ENCODE peak calls at places on chromosomes 3 and 15, in six cellular contexts. H is A549, S is K562, X is HepG2, R is GM12878, P is endothelial cell of umbilical vein. Z is an unnamed sample.

GRCh38 chr3:64908292-64908691 is 220.5 kb upstream of the ADAMTS9 start:
- DNase-seq in H (no peak), S (no peak), X (no peak), R (no peak), P (peak), Z (no peak)

GRCh38 chr3:13872451-13872850 is 7.4 kb downstream of the WNT7A start:
- DNase-seq in H (no peak), S (no peak), X (no peak), R (no peak), P (no peak), Z (no peak)

GRCh38 chr3:172582712-172583111 is 59.5 kb upstream of the TNFSF10 start:
- DNase-seq in H (no peak), S (no peak), X (no peak), R (no peak), P (no peak), Z (no peak)

GRCh38 chr3:16433701-16434151 is 79.8 kb downstream of the RFTN1 start:
- DNase-seq in H (no peak), S (no peak), X (no peak), R (peak), P (no peak), Z (no peak)

GRCh38 chr3:164521644-164522043 is 556.7 kb downstream of the SI start:
- DNase-seq in H (no peak), S (no peak), X (no peak), R (no peak), P (no peak), Z (no peak)

GRCh38 chr15:34114215-34114614 is 12.3 kb downstream of the PGBD4 start:
- DNase-seq in H (no peak), S (no peak), X (no peak), R (no peak), P (no peak), Z (no peak)

GRCh38 chr3:4772171-4772804 is 206.9 kb upstream of the BHLHE40 start:
- DNase-seq in H (no peak), S (no peak), X (no peak), R (no peak), P (peak), Z (no peak)

GRCh38 chr3:14280326-14280725 is 101.7 kb downstream of the LSM3 start:
- DNase-seq in H (no peak), S (no peak), X (no peak), R (no peak), P (no peak), Z (no peak)

GRCh38 chr3:32510075-32510724 is 7.5 kb upstream of the CMTM6 start:
- DNase-seq in H (peak), S (peak), X (peak), R (no peak), P (peak), Z (peak)

GRCh38 chr15:40092416-40093223 is 16.1 kb downstream of the BMF start:
- DNase-seq in H (no peak), S (no peak), X (peak), R (no peak), P (no peak), Z (no peak)

GRCh38 chr3:55264933-55265332 is 222.2 kb downstream of the WNT5A start:
- DNase-seq in H (no peak), S (no peak), X (no peak), R (no peak), P (no peak), Z (no peak)

DNA sequence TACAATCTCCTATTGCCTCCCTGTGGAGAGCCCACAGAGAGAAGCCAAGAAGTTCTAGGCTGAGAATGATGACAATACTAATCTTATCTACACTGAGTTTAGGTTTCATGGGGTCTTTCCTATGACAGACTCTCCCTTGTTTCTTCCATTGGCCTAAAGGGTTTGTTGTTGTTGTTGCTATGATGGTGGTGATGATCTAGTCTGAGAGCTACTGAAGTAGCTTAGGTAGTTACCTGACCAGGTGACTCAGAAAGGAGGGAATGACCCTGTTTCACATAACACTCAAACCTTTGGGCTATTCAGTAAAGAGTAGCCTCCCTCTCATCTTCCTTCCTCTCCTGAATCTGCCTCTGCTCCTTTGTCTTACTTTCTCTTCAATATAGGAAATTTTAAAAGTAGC is 170.2 kb downstream of the GMNC start:
- DNase-seq in H (no peak), S (no peak), X (no peak), R (no peak), P (no peak), Z (no peak)
- TF ChIP-seq MYC in H (no peak), S (no peak), X (no peak), R (no peak), P (no peak), Z (no peak)

GRCh38 chr3:23668430-23668904 is 137.3 kb upstream of the UBE2E1 start:
- DNase-seq in H (peak), S (no peak), X (no peak), R (no peak), P (peak), Z (no peak)
- TF ChIP-seq MAX in H (peak), S (no peak), X (no peak), R (no peak), P (no peak), Z (no peak)

DNA sequence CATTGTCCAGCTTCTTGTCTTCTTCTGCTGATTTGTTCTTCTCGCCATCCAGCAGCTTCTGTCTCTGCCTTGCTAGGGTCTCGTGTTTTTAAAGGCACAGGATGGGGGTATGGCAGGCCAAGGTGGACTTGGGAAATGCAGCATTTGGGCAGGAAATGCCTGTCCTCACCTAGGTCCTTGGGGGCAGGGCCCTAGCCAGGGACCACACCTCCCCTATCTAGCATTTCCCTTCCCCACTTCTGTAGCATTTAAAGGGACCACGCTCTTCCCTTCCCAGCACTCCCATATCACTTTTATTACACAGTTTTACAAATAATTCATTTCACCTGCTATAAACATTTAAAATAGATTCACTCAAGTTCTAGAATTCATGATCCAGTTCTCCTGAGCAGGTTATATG is 315.4 kb upstream of the LMCD1 start:
- DNase-seq in H (no peak), S (no peak), X (no peak), R (no peak), P (no peak), Z (no peak)
- H3K4me3 ChIP-seq in H (no peak), S (no peak), X (no peak), R (no peak), P (no peak), Z (no peak)

DNA sequence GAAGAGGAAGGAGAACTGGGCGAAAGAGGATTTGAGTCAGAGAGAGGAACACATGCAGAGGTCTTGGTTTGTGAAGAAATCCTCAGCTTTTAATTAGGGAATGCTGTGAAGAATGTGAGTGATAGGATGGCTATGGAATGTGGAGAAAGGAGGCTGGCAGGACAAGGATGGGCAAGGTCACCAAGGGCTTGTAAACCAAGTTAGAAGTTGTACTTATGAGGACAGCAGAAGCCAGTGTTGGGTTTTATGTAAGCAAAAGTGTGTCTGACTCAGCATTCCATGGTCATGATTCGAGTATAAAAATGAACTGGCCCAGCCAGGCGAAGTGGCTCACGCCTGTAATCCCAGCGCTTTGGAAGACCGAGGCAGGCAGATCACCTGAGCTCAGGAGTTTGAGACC is 59.9 kb upstream of the IL12A start:
- DNase-seq in H (peak), S (no peak), X (no peak), R (no peak), P (peak), Z (no peak)
- TF ChIP-seq MYC in H (no peak), S (no peak), X (no peak), R (no peak), P (no peak), Z (no peak)

GRCh38 chr3:18729671-18730070 is 304.5 kb upstream of the SATB1 start:
- DNase-seq in H (no peak), S (no peak), X (no peak), R (no peak), P (no peak), Z (peak)

GRCh38 chr3:18724456-18724855 is 299.3 kb upstream of the SATB1 start:
- DNase-seq in H (no peak), S (no peak), X (no peak), R (no peak), P (no peak), Z (peak)

GRCh38 chr3:18723426-18723825 is 298.3 kb upstream of the SATB1 start:
- DNase-seq in H (no peak), S (no peak), X (no peak), R (no peak), P (no peak), Z (peak)

GRCh38 chr3:18730491-18730890 is 305.4 kb upstream of the SATB1 start:
- DNase-seq in H (no peak), S (no peak), X (no peak), R (no peak), P (no peak), Z (no peak)

GRCh38 chr3:18725668-18726407 is 300.7 kb upstream of the SATB1 start:
- DNase-seq in H (no peak), S (no peak), X (no peak), R (no peak), P (no peak), Z (peak)
- TF ChIP-seq MAX in H (no peak), S (no peak), X (no peak), R (no peak), P (no peak), Z (no peak)

DNA sequence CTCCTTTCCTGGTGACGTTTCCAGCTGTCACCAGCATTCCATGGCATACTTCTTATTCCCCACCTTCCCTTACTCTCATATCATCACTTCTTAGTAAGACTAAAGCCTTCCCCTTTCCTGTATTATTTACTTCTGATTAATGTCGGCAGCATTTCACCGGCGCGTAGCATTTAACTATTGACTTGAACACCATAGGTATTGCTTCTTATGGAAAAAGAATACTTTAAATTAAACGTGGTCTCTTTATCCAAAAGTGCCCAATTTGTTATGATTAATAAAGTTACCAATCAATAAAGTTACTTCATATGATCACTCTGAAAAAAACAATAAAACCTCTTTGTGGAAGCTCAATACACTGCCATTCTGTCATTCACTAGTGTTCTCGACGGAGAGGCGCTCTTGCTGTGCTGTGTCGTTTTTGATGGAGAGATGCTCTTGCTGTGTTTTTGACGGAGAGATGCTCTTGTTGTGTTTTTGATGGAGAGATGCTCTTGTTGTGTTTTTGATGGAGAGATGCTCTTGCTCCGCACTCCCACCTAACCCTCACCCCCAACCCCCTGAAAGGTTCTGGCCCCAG is 165.0 kb downstream of the XXYLT1 start:
- DNase-seq in H (no peak), S (no peak), X (no peak), R (no peak), P (peak), Z (no peak)
- H3K4me3 ChIP-seq in H (no peak), S (no peak), X (no peak), R (no peak), P (no peak), Z (no peak)

Z was measured in NB4.